ENCODE peak calls at places on chromosomes 2 and 18, in eight cellular contexts. O, Z, W, N, B, D, A and V are unnamed samples.

GRCh38 chr2:120253021-120253882 is 600 bp downstream of the RALB start:
- DNase-seq in O (peak; percentile 70), Z (peak; percentile 88), W (no peak), N (peak; percentile 50), B (peak; percentile 78), D (no peak), A (peak; percentile 81), V (peak; percentile 90)

GRCh38 chr2:75406138-75406537 is 154.6 kb downstream of the EVA1A start:
- DNase-seq in O (no peak), Z (no peak), W (no peak), N (no peak), B (no peak), D (no peak), A (no peak), V (no peak)

GRCh38 chr2:27527182-27527581 is 30.5 kb downstream of the GCKR start:
- DNase-seq in O (no peak), Z (no peak), W (no peak), N (no peak), B (no peak), D (no peak), A (no peak), V (no peak)

GRCh38 chr2:21642647-21643046 is 518.9 kb downstream of the TDRD15 start:
- DNase-seq in O (no peak), Z (no peak), W (no peak), N (no peak), B (no peak), D (no peak), A (no peak), V (no peak)

GRCh38 chr2:88580088-88580487 is 47.2 kb downstream of the EIF2AK3 start:
- DNase-seq in O (no peak), Z (no peak), W (no peak), N (no peak), B (no peak), D (no peak), A (no peak), V (no peak)

GRCh38 chr2:10344105-10345066 is 41.7 kb downstream of the HPCAL1 start:
- DNase-seq in O (no peak), Z (no peak), W (no peak), N (no peak), B (no peak), D (no peak), A (no peak), V (no peak)

GRCh38 chr2:26946841-26947784 is 23.3 kb upstream of the MAPRE3 start:
- DNase-seq in O (no peak), Z (peak; percentile 72), W (no peak), N (no peak), B (peak; percentile 36), D (no peak), A (no peak), V (no peak)

GRCh38 chr18:34887881-34888580 is 153.2 kb upstream of the MAPRE2 start:
- DNase-seq in O (no peak), Z (no peak), W (no peak), N (no peak), B (no peak), D (no peak), A (no peak), V (no peak)

GRCh38 chr18:34522627-34523026 is 187.5 kb upstream of the DTNA start:
- DNase-seq in O (no peak), Z (no peak), W (no peak), N (no peak), B (no peak), D (no peak), A (no peak), V (no peak)

GRCh38 chr18:22417496-22418188 is at the start of gene CTAGE1:
- DNase-seq in O (no peak), Z (no peak), W (no peak), N (no peak), B (no peak), D (no peak), A (no peak), V (no peak)

GRCh38 chr2:200985806-200986205 is 22.3 kb upstream of the ORC2 start:
- DNase-seq in O (no peak), Z (no peak), W (no peak), N (no peak), B (no peak), D (no peak), A (no peak), V (no peak)

GRCh38 chr2:157164891-157165290 is 92.6 kb upstream of the GALNT5 start:
- DNase-seq in O (no peak), Z (no peak), W (no peak), N (no peak), B (no peak), D (no peak), A (no peak), V (no peak)

GRCh38 chr2:102126169-102126568 is 16.4 kb upstream of the IL1R1 start:
- DNase-seq in O (no peak), Z (no peak), W (no peak), N (no peak), B (no peak), D (no peak), A (no peak), V (no peak)

GRCh38 chr2:11567631-11568031 is 33.8 kb downstream of the GREB1 start:
- DNase-seq in O (no peak), Z (no peak), W (no peak), N (no peak), B (no peak), D (no peak), A (no peak), V (peak; percentile 43)

GRCh38 chr2:28185881-28186280 is 206.8 kb upstream of the FOSL2 start:
- DNase-seq in O (no peak), Z (no peak), W (no peak), N (no peak), B (no peak), D (no peak), A (no peak), V (no peak)

GRCh38 chr2:29530281-29530680 is 391.1 kb downstream of the ALK start:
- DNase-seq in O (no peak), Z (no peak), W (no peak), N (no peak), B (no peak), D (no peak), A (no peak), V (no peak)

GRCh38 chr2:232887171-232887850 is 17.2 kb downstream of the SNORC start:
- DNase-seq in O (no peak), Z (no peak), W (no peak), N (no peak), B (peak; percentile 12), D (no peak), A (no peak), V (no peak)
- TF ChIP-seq CTCF in O (no peak), Z (no peak), W (no peak), N (peak; percentile 8), B (no peak), D (peak; percentile 25), A (no peak), V (no peak)

DNA sequence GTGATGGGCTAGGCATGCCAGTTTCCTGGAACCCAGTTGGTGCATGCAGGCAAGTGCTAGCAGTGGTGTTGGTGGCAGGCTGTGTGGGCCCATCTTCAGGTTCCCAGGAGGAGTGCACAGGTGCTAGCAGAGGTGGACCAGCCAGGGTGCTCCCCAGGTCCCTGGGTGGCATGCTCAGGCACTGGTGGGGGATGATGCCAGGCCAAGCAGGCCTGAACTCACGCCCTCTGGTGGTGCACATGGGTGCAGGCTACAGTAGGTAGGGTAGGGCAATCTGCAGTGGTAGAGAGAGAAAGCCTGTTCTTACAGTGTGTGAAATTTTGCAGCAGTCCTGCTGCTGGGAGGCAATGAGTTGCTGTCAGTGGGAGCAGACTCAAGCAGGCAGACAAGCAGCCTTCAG is 1651.8 kb downstream of the DPP10 start:
- DNase-seq in O (no peak), Z (no peak), W (no peak), N (no peak), B (no peak), D (no peak), A (no peak), V (no peak)
- TF ChIP-seq CTCF in O (no peak), Z (no peak), W (no peak), N (no peak), B (no peak), D (no peak), A (no peak), V (no peak)

GRCh38 chr2:45102579-45103117 is 93.4 kb upstream of the SIX2 start:
- DNase-seq in O (no peak), Z (no peak), W (no peak), N (no peak), B (no peak), D (no peak), A (no peak), V (no peak)

GRCh38 chr2:45103351-45104145 is 94.3 kb upstream of the SIX2 start:
- DNase-seq in O (no peak), Z (no peak), W (no peak), N (no peak), B (no peak), D (no peak), A (no peak), V (no peak)

GRCh38 chr2:45102141-45102540 is 92.9 kb upstream of the SIX2 start:
- DNase-seq in O (no peak), Z (no peak), W (no peak), N (no peak), B (no peak), D (no peak), A (no peak), V (no peak)

GRCh38 chr2:45105050-45105582 is 95.9 kb upstream of the SIX2 start:
- DNase-seq in O (no peak), Z (no peak), W (no peak), N (no peak), B (no peak), D (no peak), A (no peak), V (no peak)

DNA sequence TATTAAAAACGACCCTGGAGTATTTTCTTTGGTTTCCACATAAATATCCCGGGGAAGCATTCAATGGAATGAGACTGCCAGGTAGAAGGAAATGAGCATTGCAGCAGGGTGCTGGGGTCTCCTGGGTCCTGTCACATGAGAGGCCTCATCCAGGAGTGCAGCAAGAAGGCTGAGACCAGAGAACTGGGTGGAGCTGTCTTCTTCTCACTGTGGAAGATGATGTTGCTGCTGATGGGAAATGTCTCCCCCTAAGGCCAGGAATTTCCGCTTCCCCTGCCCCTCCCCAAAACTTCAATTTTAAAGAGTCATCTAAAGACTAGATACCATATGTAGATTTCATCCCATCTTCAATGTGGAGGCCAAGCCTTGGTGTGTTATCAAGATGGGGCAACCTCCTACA is 95.2 kb upstream of the SIX2 start:
- DNase-seq in O (no peak), Z (no peak), W (no peak), N (no peak), B (no peak), D (no peak), A (no peak), V (no peak)
- TF ChIP-seq CTCF in O (no peak), Z (no peak), W (no peak), N (no peak), B (no peak), D (no peak), A (no peak), V (no peak)

GRCh38 chr2:193690572-193690971 is 1495.8 kb upstream of the TMEFF2 start:
- DNase-seq in O (no peak), Z (no peak), W (no peak), N (no peak), B (no peak), D (no peak), A (no peak), V (no peak)

DNA sequence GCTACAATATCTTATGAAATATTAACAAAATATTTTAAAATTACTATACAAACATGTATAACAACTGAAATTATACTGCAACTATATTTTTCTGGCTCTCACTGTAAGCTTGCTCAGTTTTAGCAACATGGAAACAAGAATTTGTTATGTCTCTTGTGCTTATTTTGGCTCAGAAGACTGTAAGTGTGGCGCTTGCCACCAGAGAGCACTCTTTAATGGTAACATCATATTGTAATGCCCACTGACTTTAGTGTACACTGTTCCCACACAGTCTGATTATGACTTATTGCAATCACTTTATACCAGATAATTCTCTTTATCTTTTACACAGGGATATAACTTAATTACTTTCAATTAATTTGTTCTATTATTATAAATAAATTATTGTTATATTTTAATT is 1500.6 kb upstream of the TMEFF2 start:
- DNase-seq in O (no peak), Z (no peak), W (no peak), N (no peak), B (no peak), D (no peak), A (no peak), V (no peak)
- TF ChIP-seq CTCF in O (no peak), Z (no peak), W (no peak), N (peak; percentile 42), B (no peak), D (peak; percentile 66), A (no peak), V (no peak)